ENCODE peak calls at places on chromosome 7, in four cellular contexts. S is ovary, Q is IMR-90, C is body of pancreas. O is an unnamed sample.

GRCh38 chr7:11539853-11540252 is 292.1 kb downstream of the THSD7A start:
- DNase-seq in S (no peak), Q (no peak), C (no peak), O (no peak)

GRCh38 chr7:10662491-10662890 is 311.2 kb upstream of the PHF14 start:
- DNase-seq in S (no peak), Q (no peak), C (no peak), O (no peak)

GRCh38 chr7:52639981-52640380 is 395.5 kb upstream of the POM121L12 start:
- DNase-seq in S (no peak), Q (no peak), C (no peak), O (no peak)

GRCh38 chr7:37081436-37081835 is 357.1 kb upstream of the AOAH start:
- DNase-seq in S (peak; percentile 24), Q (no peak), C (peak; percentile 38), O (no peak)

GRCh38 chr7:130869918-130870317 is 135.9 kb upstream of the KLF14 start:
- DNase-seq in S (no peak), Q (no peak), C (no peak), O (no peak)

GRCh38 chr7:90958669-90959068 is 305.6 kb upstream of the FZD1 start:
- DNase-seq in S (no peak), Q (peak; percentile 66), C (peak; percentile 11), O (no peak)

GRCh38 chr7:142855401-142855743 is 496 bp downstream of the EPHB6 start:
- DNase-seq in S (no peak), Q (no peak), C (no peak), O (no peak)

GRCh38 chr7:151119902-151120301 is 33.6 kb downstream of the AGAP3 start:
- DNase-seq in S (no peak), Q (no peak), C (no peak), O (no peak)

GRCh38 chr7:94561841-94562514 is 52.4 kb downstream of the CASD1 start:
- DNase-seq in S (no peak), Q (peak; percentile 62), C (no peak), O (no peak)

DNA sequence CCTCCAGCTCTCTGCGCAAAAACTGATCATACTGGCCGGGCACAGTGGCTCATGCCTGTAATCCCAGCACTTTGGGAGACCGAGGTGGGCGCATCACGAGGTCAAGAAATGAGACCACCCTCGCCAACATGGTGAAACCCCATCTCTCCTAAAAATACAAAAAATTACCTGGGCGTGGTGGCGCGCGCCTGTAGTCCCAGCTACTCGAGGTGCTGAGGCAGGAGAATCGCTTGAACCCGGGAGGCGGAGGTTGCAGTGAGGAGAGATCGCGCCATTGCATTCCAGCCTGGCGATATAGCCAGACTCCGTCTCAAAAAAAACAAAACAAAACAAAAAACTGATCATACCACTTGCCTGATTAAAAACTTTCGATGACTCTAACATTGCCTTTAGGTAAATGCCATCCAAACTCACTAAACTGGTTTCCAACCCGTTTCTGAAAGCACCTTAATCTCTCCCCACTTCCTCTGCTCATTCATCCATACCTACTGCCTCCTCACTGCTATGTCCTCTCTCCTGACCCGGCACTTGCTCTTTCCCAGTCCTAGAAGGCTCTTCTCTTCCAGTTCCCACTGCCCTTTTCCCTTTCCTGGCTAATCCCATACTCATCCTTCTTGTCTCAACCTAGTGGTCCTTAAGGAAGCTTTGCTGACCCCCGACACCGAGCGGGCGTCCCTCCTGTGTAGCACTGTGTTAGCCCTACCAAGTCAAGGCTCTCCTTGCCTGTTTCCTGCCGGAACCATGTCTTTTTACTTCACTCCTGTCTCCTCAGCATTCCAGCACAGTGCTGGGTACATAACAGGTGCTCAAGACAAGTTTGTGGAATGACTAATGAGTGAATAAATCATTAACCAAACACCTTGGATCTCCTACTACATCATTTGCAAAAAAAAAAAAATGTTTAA is 686 bp upstream of the MIOS start:
- DNase-seq in S (peak; percentile 34), Q (no peak), C (peak; percentile 83), O (peak; percentile 81)
- TF ChIP-seq POLR2A in S (no peak), Q (no peak), C (peak; percentile 90), O (no peak)

GRCh38 chr7:74479961-74480829 is 26.5 kb downstream of the GTF2IRD1 start:
- DNase-seq in S (peak; percentile 80), Q (peak; percentile 93), C (peak; percentile 96), O (peak; percentile 86)
- TF ChIP-seq POLR2A in S (peak; percentile 31), Q (peak; percentile 86), C (peak; percentile 75), O (no peak)

GRCh38 chr7:99672571-99672970 is 7.2 kb downstream of the CYP3A5 start:
- DNase-seq in S (no peak), Q (no peak), C (no peak), O (no peak)
- TF ChIP-seq POLR2A in S (no peak), Q (no peak), C (no peak), O (no peak)

DNA sequence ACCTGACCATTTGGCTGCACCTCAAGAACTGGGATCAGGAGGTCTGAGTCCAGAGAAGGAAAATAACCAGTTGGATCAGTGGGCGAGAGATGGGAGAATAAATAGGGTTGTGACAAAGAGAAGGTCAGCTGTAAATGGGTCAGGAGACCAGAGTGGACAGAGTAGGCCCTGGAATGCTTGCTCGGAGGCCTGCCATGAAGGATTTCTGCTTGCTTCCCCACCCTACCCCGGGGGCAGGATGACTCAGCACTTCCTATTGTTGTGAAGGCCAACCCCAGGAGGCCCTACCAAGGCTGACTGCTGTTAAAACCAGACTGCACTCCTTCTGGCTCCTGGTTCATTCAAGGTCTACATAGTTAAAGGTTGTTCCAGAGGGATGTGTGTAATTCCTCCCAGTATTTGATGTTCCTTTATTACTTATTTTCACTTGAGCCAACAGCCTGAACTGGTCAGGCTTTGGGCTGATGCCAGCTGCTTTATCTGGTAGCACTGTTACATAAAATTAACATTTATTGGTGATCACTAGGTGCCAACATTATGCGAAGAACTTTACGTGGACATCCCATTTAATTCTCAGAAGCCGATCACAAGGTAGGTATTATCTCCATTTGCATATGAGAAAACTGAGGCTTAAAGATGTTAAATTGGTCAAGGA is 27.3 kb upstream of the IFRD1 start:
- DNase-seq in S (peak; percentile 68), Q (peak; percentile 81), C (peak; percentile 92), O (peak; percentile 86)
- TF ChIP-seq POLR2A in S (no peak), Q (no peak), C (peak; percentile 46), O (no peak)

DNA sequence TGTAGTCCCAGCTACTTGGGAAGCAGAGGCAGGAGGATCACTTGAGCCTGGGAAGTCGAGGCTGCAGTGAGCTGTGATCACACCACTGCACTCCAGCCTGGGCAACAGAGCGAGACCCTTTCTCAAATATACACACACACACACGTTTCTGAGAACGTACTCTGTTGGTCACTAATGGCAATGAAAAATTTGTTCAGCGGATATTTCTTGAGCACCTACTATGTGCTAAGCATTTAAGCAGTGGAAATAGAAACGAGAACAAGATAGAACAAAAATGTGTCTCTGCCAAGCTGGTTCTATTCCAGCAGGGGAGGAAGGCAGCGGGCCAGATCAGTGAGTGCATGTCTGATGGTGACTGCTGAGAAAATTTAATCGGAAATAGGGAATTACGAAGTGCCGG is 8.7 kb downstream of the ARPC1B start:
- DNase-seq in S (no peak), Q (no peak), C (no peak), O (no peak)
- TF ChIP-seq POLR2A in S (no peak), Q (no peak), C (no peak), O (no peak)

O was measured in spleen.